ENCODE peak calls at places on chromosomes 7 and 10, in eight cellular contexts. M, A, I, B, O, J, G and L are unnamed samples.

GRCh38 chr10:36634916-36635315 is 490.5 kb upstream of the ANKRD30A start:
- DNase-seq in M (no peak), A (peak), I (no peak), B (no peak), O (peak), J (no peak), G (peak), L (no peak)

GRCh38 chr7:71770269-71770907 is 638.4 kb downstream of the GALNT17 start:
- DNase-seq in M (no peak), A (no peak), I (no peak), B (no peak), O (no peak), J (no peak), G (no peak), L (peak)

GRCh38 chr10:131930586-131931330 is 29.9 kb downstream of the PPP2R2D start:
- DNase-seq in M (no peak), A (no peak), I (no peak), B (no peak), O (no peak), J (no peak), G (no peak), L (no peak)

GRCh38 chr10:48309711-48310226 is 3.3 kb downstream of the MAPK8 start:
- DNase-seq in M (no peak), A (peak), I (no peak), B (no peak), O (peak), J (no peak), G (no peak), L (no peak)

GRCh38 chr7:23893172-23893941 is 183.3 kb downstream of the STK31 start:
- DNase-seq in M (no peak), A (no peak), I (no peak), B (no peak), O (peak), J (no peak), G (peak), L (no peak)

GRCh38 chr7:90383879-90384278 is 19.4 kb upstream of the CLDN12 start:
- DNase-seq in M (no peak), A (peak), I (no peak), B (no peak), O (peak), J (no peak), G (no peak), L (no peak)

GRCh38 chr10:59088912-59089573 is 87.4 kb upstream of the PHYHIPL start:
- DNase-seq in M (no peak), A (no peak), I (no peak), B (no peak), O (no peak), J (no peak), G (no peak), L (no peak)

GRCh38 chr7:79452495-79453265 is 787 bp downstream of the MAGI2 start:
- DNase-seq in M (no peak), A (peak), I (no peak), B (no peak), O (peak), J (peak), G (no peak), L (peak)

GRCh38 chr10:86178401-86179142 is 188.0 kb downstream of the GRID1 start:
- DNase-seq in M (no peak), A (peak), I (no peak), B (no peak), O (peak), J (no peak), G (no peak), L (peak)

GRCh38 chr7:26293569-26294308 is 2.1 kb downstream of the SNX10 start:
- DNase-seq in M (peak), A (no peak), I (no peak), B (no peak), O (no peak), J (peak), G (no peak), L (no peak)

GRCh38 chr10:3692331-3692860 is 92.6 kb downstream of the KLF6 start:
- DNase-seq in M (no peak), A (no peak), I (no peak), B (no peak), O (peak), J (no peak), G (no peak), L (no peak)

GRCh38 chr7:38678342-38679054 is 47.3 kb upstream of the AMPH start:
- DNase-seq in M (no peak), A (no peak), I (no peak), B (no peak), O (no peak), J (no peak), G (no peak), L (no peak)